ENCODE peak calls at places on chromosomes 13 and 19, in ten cellular contexts. Q, N, M, X, A, E, B, F, Y and I are unnamed samples.

GRCh38 chr19:24140099-24140498 is 53.1 kb downstream of the ZNF254 start:
- DNase-seq in Q (no peak), N (peak), M (no peak), X (no peak), A (peak), E (peak), B (peak), F (peak), Y (peak), I (peak)

GRCh38 chr19:40567750-40568494 is 8.8 kb upstream of the SHKBP1 start:
- DNase-seq in Q (no peak), N (no peak), M (no peak), X (no peak), A (no peak), E (no peak), B (no peak), F (no peak), Y (no peak), I (no peak)

GRCh38 chr13:109998030-109998429 is 211.6 kb upstream of the IRS2 start:
- DNase-seq in Q (no peak), N (no peak), M (no peak), X (no peak), A (no peak), E (no peak), B (no peak), F (no peak), Y (no peak), I (no peak)

GRCh38 chr13:30792257-30793000 is 57.1 kb downstream of the ALOX5AP start:
- DNase-seq in Q (peak), N (peak), M (peak), X (peak), A (no peak), E (peak), B (peak), F (peak), Y (peak), I (peak)

GRCh38 chr19:45423033-45423588 is 606 bp downstream of the ERCC1 start:
- DNase-seq in Q (no peak), N (no peak), M (no peak), X (no peak), A (no peak), E (no peak), B (no peak), F (no peak), Y (no peak), I (no peak)

GRCh38 chr13:33290421-33290965 is 4.9 kb upstream of the STARD13 start:
- DNase-seq in Q (no peak), N (no peak), M (no peak), X (peak), A (no peak), E (no peak), B (no peak), F (no peak), Y (no peak), I (no peak)

GRCh38 chr19:17302391-17303166 is 646 bp downstream of the ABHD8 start:
- DNase-seq in Q (no peak), N (no peak), M (no peak), X (no peak), A (peak), E (no peak), B (peak), F (no peak), Y (no peak), I (no peak)

GRCh38 chr13:110517505-110518149 is 43.9 kb downstream of the RAB20 start:
- DNase-seq in Q (peak), N (no peak), M (no peak), X (no peak), A (no peak), E (peak), B (no peak), F (no peak), Y (no peak), I (peak)

GRCh38 chr13:112759053-112759452 is 69.2 kb downstream of the ATP11A start:
- DNase-seq in Q (no peak), N (no peak), M (no peak), X (no peak), A (peak), E (no peak), B (no peak), F (no peak), Y (no peak), I (no peak)

GRCh38 chr19:4581381-4582111 is 22.1 kb upstream of the SEMA6B start:
- DNase-seq in Q (no peak), N (no peak), M (no peak), X (no peak), A (peak), E (no peak), B (no peak), F (no peak), Y (no peak), I (peak)

GRCh38 chr13:89307278-89307677 is 1636.1 kb downstream of the SLITRK5 start:
- DNase-seq in Q (no peak), N (no peak), M (no peak), X (no peak), A (no peak), E (no peak), B (no peak), F (no peak), Y (no peak), I (no peak)

GRCh38 chr19:12834418-12834943 is at the start of gene RTBDN:
- DNase-seq in Q (no peak), N (no peak), M (no peak), X (no peak), A (no peak), E (no peak), B (no peak), F (no peak), Y (no peak), I (no peak)

GRCh38 chr13:33236021-33236420 is 49.5 kb downstream of the STARD13 start:
- DNase-seq in Q (no peak), N (no peak), M (no peak), X (no peak), A (no peak), E (no peak), B (peak), F (peak), Y (peak), I (peak)

GRCh38 chr19:36010402-36010801 is 1.8 kb upstream of the SYNE4 start:
- DNase-seq in Q (no peak), N (no peak), M (no peak), X (no peak), A (no peak), E (no peak), B (no peak), F (no peak), Y (no peak), I (no peak)

GRCh38 chr13:18991054-18991453 is 190.6 kb downstream of the TUBA3C start:
- DNase-seq in Q (no peak), N (no peak), M (no peak), X (no peak), A (no peak), E (no peak), B (peak), F (no peak), Y (no peak), I (no peak)

GRCh38 chr13:66492479-66492878 is 737.7 kb downstream of the PCDH9 start:
- DNase-seq in Q (no peak), N (no peak), M (no peak), X (peak), A (no peak), E (no peak), B (peak), F (no peak), Y (no peak), I (no peak)

GRCh38 chr19:42225718-42226292 is 5.7 kb downstream of the ZNF526 start:
- DNase-seq in Q (no peak), N (no peak), M (no peak), X (no peak), A (no peak), E (no peak), B (no peak), F (no peak), Y (no peak), I (no peak)

GRCh38 chr13:32212420-32212819 is 102.7 kb downstream of the ZAR1L start:
- DNase-seq in Q (no peak), N (peak), M (no peak), X (no peak), A (no peak), E (peak), B (no peak), F (peak), Y (peak), I (peak)

GRCh38 chr19:42086770-42087550 is 11.0 kb downstream of the ZNF574 start:
- DNase-seq in Q (no peak), N (no peak), M (no peak), X (no peak), A (peak), E (no peak), B (no peak), F (no peak), Y (no peak), I (no peak)

GRCh38 chr19:31317542-31317941 is 31.7 kb downstream of the TSHZ3 start:
- DNase-seq in Q (no peak), N (no peak), M (no peak), X (no peak), A (no peak), E (no peak), B (no peak), F (no peak), Y (no peak), I (peak)
- H3K4me3 ChIP-seq in Q (no peak), N (no peak), M (no peak), X (no peak), A (no peak), E (no peak), B (no peak), F (no peak), Y (no peak), I (peak)

GRCh38 chr13:43961909-43962308 is 82.2 kb downstream of the LACC1 start:
- DNase-seq in Q (no peak), N (no peak), M (no peak), X (no peak), A (no peak), E (no peak), B (peak), F (no peak), Y (no peak), I (no peak)

GRCh38 chr13:43965446-43965845 is 85.7 kb downstream of the LACC1 start:
- DNase-seq in Q (no peak), N (no peak), M (no peak), X (no peak), A (no peak), E (no peak), B (no peak), F (no peak), Y (no peak), I (no peak)

GRCh38 chr13:43964698-43965097 is 85.0 kb downstream of the LACC1 start:
- DNase-seq in Q (no peak), N (no peak), M (no peak), X (no peak), A (no peak), E (no peak), B (no peak), F (no peak), Y (no peak), I (no peak)

GRCh38 chr13:43959291-43959690 is 79.6 kb downstream of the LACC1 start:
- DNase-seq in Q (no peak), N (no peak), M (no peak), X (no peak), A (no peak), E (no peak), B (no peak), F (no peak), Y (no peak), I (no peak)

GRCh38 chr13:43963726-43964125 is 84.0 kb downstream of the LACC1 start:
- DNase-seq in Q (no peak), N (no peak), M (no peak), X (no peak), A (peak), E (no peak), B (no peak), F (no peak), Y (no peak), I (no peak)
- TF ChIP-seq CTCF in Q (no peak), N (no peak), M (no peak), X (peak), A (no peak), E (peak), B (peak), F (peak), Y (no peak), I (no peak)

DNA sequence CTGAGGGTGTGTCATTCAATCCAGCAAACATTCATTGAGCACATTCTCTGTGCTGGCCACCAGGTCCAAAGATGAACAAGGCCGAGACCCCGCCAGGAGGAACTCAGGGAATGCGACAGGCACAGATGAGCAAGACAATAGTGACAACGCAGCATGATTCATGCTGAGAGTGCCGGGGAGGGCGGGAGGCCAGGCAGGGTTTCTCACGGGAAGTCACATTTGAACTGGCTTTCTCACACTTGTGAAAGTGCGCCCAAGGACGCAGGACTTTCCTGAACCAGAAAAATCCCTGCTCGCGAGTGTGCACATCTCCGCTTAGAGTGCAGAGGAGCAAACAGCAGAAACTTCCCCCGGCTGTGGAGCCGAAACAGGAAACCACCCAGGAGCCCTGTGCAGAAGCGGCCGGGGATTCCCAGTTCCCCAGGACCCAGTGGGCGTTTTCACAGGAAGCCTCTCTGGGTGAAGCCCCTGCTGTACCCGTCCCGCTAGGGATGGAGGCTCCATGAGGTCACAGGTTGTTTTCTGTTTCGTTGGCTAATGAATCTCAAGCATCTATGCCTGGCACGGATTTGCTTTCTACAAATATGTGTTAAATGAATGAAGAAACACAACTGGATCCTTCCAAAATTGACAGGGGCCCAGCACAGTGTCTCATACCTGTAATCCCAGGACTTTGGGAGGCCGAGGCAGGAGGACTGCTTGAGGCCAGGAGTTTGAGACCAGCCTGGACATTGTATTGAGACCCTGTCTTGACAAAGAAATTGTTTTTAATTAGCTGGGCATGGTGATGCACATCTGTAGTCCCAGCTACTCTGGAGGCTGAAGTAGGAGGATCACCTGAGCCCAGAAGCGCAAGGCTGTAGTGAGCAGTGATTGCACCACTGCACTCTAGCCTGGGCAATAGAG is 68.4 kb upstream of the TM9SF2 start:
- DNase-seq in Q (peak), N (no peak), M (peak), X (no peak), A (peak), E (peak), B (peak), F (peak), Y (peak), I (peak)
- H3K4me3 ChIP-seq in Q (no peak), N (peak), M (no peak), X (no peak), A (no peak), E (peak), B (no peak), F (peak), Y (peak), I (peak)

GRCh38 chr19:31145909-31146453 is 203.3 kb downstream of the TSHZ3 start:
- DNase-seq in Q (no peak), N (no peak), M (no peak), X (no peak), A (no peak), E (no peak), B (no peak), F (no peak), Y (no peak), I (no peak)

GRCh38 chr19:31149306-31149975 is 199.8 kb downstream of the TSHZ3 start:
- DNase-seq in Q (no peak), N (no peak), M (no peak), X (no peak), A (no peak), E (no peak), B (no peak), F (no peak), Y (no peak), I (no peak)

GRCh38 chr19:31147234-31147633 is 202.0 kb downstream of the TSHZ3 start:
- DNase-seq in Q (no peak), N (no peak), M (no peak), X (no peak), A (no peak), E (no peak), B (no peak), F (no peak), Y (no peak), I (no peak)

GRCh38 chr19:31146546-31147183 is 202.6 kb downstream of the TSHZ3 start:
- DNase-seq in Q (no peak), N (no peak), M (no peak), X (no peak), A (no peak), E (no peak), B (peak), F (no peak), Y (no peak), I (no peak)

DNA sequence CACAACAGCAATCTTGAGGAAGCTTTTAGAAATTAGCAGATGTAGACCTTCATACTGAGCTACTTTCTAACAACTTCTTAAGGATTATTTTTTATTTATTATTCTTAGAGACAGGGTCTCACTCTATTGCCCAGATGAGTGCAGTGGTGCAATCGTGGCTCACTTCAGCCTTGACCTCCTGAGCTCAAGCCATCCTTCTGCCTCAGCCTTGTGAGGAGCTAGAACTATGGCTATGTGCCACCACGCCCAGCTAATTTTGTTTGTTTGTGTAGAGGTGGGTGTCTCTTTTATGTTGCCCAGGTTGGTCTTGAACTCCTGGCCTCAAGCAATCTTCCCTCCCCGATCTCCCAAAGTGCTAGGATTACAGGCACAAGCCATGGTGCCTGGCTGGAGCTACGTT is 200.6 kb downstream of the TSHZ3 start:
- DNase-seq in Q (no peak), N (no peak), M (no peak), X (no peak), A (no peak), E (no peak), B (no peak), F (no peak), Y (no peak), I (no peak)
- TF ChIP-seq CTCF in Q (no peak), N (no peak), M (no peak), X (no peak), A (no peak), E (no peak), B (no peak), F (no peak), Y (no peak), I (no peak)

GRCh38 chr19:53007200-53008054 is 6.3 kb upstream of the ERVV-1 start:
- DNase-seq in Q (no peak), N (no peak), M (no peak), X (peak), A (no peak), E (no peak), B (no peak), F (no peak), Y (no peak), I (no peak)
- H3K4me3 ChIP-seq in Q (no peak), N (no peak), M (no peak), X (no peak), A (no peak), E (no peak), B (no peak), F (no peak), Y (no peak), I (no peak)

GRCh38 chr19:48618916-48619691 is at the start of the genes RPL18 and SPHK2:
- DNase-seq in Q (peak), N (peak), M (peak), X (peak), A (peak), E (peak), B (peak), F (peak), Y (peak), I (peak)
- TF ChIP-seq CTCF in Q (peak), N (no peak), M (no peak), X (no peak), A (peak), E (no peak), B (no peak), F (no peak), Y (no peak), I (no peak)

DNA sequence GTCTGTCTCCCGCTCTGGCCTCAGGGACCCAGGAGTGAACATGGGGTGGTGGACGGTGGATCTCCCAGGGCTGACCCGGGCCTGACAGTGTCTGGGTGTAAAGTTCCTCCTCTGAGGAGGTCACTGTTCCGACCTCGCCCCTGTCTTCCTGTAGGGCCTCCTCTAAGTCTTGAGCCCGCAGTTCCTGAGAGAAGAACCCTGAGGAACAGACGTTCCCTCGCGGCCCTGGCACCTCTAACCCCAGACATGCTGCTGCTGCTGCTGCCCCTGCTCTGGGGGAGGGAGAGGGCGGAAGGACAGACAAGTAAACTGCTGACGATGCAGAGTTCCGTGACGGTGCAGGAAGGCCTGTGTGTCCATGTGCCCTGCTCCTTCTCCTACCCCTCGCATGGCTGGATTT is at the start of gene SIGLEC9:
- DNase-seq in Q (no peak), N (no peak), M (no peak), X (no peak), A (no peak), E (no peak), B (no peak), F (no peak), Y (no peak), I (no peak)
- H3K4me3 ChIP-seq in Q (no peak), N (no peak), M (peak), X (no peak), A (no peak), E (no peak), B (no peak), F (no peak), Y (no peak), I (no peak)

GRCh38 chr13:90869580-90869979 is 477.9 kb upstream of the MIR17HG start:
- DNase-seq in Q (no peak), N (no peak), M (no peak), X (no peak), A (no peak), E (no peak), B (no peak), F (no peak), Y (no peak), I (no peak)

GRCh38 chr13:90872491-90873025 is 474.9 kb upstream of the MIR17HG start:
- DNase-seq in Q (no peak), N (no peak), M (no peak), X (no peak), A (no peak), E (no peak), B (no peak), F (no peak), Y (no peak), I (no peak)

GRCh38 chr13:90868321-90868920 is 479.1 kb upstream of the MIR17HG start:
- DNase-seq in Q (peak), N (no peak), M (no peak), X (peak), A (peak), E (peak), B (peak), F (peak), Y (no peak), I (peak)

DNA sequence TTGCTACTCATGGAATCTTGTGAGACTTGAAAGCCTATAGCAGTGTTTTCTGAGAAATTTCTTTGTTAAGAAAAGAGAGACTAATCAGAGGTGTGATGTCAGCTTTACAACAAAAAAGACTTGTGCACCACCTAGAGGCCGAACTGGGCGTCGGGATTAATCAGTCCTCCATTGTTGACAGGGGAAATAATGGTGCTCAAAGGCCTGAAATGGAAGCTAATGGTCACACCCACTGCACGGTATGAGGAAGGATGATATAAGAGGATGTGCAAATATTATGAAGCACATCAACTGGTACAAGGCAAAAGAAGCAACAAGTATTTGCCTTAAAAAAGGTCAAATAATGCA is 480.2 kb upstream of the MIR17HG start:
- DNase-seq in Q (peak), N (peak), M (no peak), X (peak), A (peak), E (peak), B (peak), F (peak), Y (peak), I (peak)
- TF ChIP-seq CTCF in Q (no peak), N (peak), M (peak), X (peak), A (peak), E (peak), B (peak), F (peak), Y (peak), I (peak)

GRCh38 chr13:79723462-79724116 is 242.6 kb downstream of the NDFIP2 start:
- DNase-seq in Q (peak), N (no peak), M (no peak), X (no peak), A (no peak), E (no peak), B (no peak), F (no peak), Y (no peak), I (no peak)
- H3K4me3 ChIP-seq in Q (no peak), N (no peak), M (no peak), X (no peak), A (no peak), E (no peak), B (no peak), F (no peak), Y (no peak), I (no peak)